ENCODE peak calls at places on chromosomes 4 and X, in four cellular contexts. One of them, this sample, is unnamed. For H3K4me1, the result is how much of the 10 kb centered on the place peaks cover.

GRCh38 chrX:150227873-150228272 is 135.2 kb upstream of the MAMLD1 start:
- DNase-seq in GM23248: no peak
- DNase-seq in keratinocyte: no peak
- DNase-seq in astrocyte: no peak
- DNase-seq in this sample: no peak

GRCh38 chr4:127780598-127780997 is 1.5 kb upstream of the HSPA4L start:
- DNase-seq in GM23248: no peak
- DNase-seq in keratinocyte: no peak
- DNase-seq in astrocyte: no peak
- DNase-seq in this sample: no peak

GRCh38 chr4:74334636-74335035 is 26.4 kb downstream of the EPGN start:
- DNase-seq in GM23248: no peak
- DNase-seq in keratinocyte: no peak
- DNase-seq in astrocyte: no peak
- DNase-seq in this sample: no peak

GRCh38 chr4:7389719-7390118 is 45.0 kb downstream of the PSAPL1 start:
- DNase-seq in GM23248: no peak
- DNase-seq in keratinocyte: no peak
- DNase-seq in astrocyte: no peak
- DNase-seq in this sample: no peak

GRCh38 chrX:133056341-133056740 is 40.6 kb downstream of the USP26 start:
- DNase-seq in GM23248: no peak
- DNase-seq in keratinocyte: peak
- DNase-seq in astrocyte: no peak
- DNase-seq in this sample: no peak

GRCh38 chrX:29952016-29952415 is 263.3 kb upstream of the MAGEB2 start:
- DNase-seq in GM23248: no peak
- DNase-seq in keratinocyte: no peak
- DNase-seq in astrocyte: no peak
- DNase-seq in this sample: peak

GRCh38 chr4:86250616-86251015 is 109.2 kb downstream of the MAPK10 start:
- DNase-seq in GM23248: no peak
- DNase-seq in keratinocyte: no peak
- DNase-seq in astrocyte: peak
- DNase-seq in this sample: no peak

GRCh38 chrX:118208476-118208875 is 91.9 kb upstream of the KLHL13 start:
- DNase-seq in GM23248: no peak
- DNase-seq in keratinocyte: no peak
- DNase-seq in astrocyte: no peak
- DNase-seq in this sample: no peak

GRCh38 chr4:123176605-123177004 is 220.0 kb upstream of the SPRY1 start:
- DNase-seq in GM23248: no peak
- DNase-seq in keratinocyte: no peak
- DNase-seq in astrocyte: no peak
- DNase-seq in this sample: no peak

GRCh38 chrX:20329435-20329834 is 62.7 kb upstream of the RPS6KA3 start:
- DNase-seq in GM23248: no peak
- DNase-seq in keratinocyte: no peak
- DNase-seq in astrocyte: no peak
- DNase-seq in this sample: no peak

GRCh38 chr4:139599594-139600374 is 43.8 kb upstream of the SETD7 start:
- DNase-seq in GM23248: peak
- DNase-seq in keratinocyte: no peak
- DNase-seq in astrocyte: peak
- DNase-seq in this sample: peak

GRCh38 chr4:137370699-137371098 is 161.6 kb downstream of the PCDH18 start:
- DNase-seq in GM23248: no peak
- DNase-seq in keratinocyte: no peak
- DNase-seq in astrocyte: no peak
- DNase-seq in this sample: no peak
- H3K4me1 ChIP-seq in GM23248: half or more
- H3K4me1 ChIP-seq in keratinocyte: under half
- H3K4me1 ChIP-seq in astrocyte: under half
- H3K4me1 ChIP-seq in this sample: under half

GRCh38 chr4:1748465-1748995 is 27.2 kb downstream of the TACC3 start:
- DNase-seq in GM23248: peak
- DNase-seq in keratinocyte: no peak
- DNase-seq in astrocyte: no peak
- DNase-seq in this sample: peak
- H3K9ac ChIP-seq in GM23248: no peak
- H3K9ac ChIP-seq in keratinocyte: no peak
- H3K9ac ChIP-seq in astrocyte: no peak
- H3K9ac ChIP-seq in this sample: no peak

DNA sequence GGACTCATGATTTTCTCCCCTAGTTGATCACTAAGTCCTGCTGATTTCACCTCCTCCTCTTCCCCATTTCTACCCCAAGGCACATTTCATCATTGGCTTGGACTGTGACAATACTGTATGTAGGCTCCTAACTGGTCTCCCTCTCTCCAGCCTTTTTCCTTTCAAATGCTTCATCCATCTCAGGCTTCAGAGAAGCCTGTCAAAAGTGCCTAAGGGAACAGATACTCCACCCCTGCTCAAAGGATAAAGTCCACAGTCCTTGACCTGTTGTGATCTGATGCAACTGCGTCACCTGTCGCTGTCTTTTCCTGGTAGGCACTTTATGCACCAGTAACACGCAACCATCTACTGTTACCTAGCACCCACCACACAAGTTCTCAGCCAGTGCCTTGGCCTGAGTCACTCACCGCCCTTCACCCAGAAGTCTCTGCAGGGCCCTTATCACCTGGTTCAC is 12.8 kb downstream of the SCARB2 start:
- DNase-seq in GM23248: no peak
- DNase-seq in keratinocyte: no peak
- DNase-seq in astrocyte: no peak
- DNase-seq in this sample: no peak
- H3K4me1 ChIP-seq in GM23248: under half
- H3K4me1 ChIP-seq in keratinocyte: under half
- H3K4me1 ChIP-seq in astrocyte: under half
- H3K4me1 ChIP-seq in this sample: half or more

DNA sequence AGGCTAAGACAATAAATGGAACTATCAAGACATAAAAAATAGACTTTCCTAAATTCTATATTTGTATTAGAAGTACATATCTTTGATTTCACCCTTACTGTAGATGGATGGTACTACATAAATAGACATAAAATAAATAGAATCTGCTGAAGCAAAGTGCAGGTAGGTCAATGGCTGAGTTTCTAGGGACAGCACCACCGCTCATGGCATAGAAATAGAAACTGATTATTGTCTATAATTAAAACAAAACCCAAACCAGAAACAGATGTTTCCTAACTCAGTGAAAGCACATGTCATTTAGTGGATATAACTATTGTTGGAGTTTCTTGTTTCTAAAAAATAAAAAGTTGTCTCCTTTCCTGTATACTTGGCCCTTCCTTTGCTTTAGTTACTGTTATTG is 387.3 kb upstream of the ADGRL3 start:
- DNase-seq in GM23248: no peak
- DNase-seq in keratinocyte: no peak
- DNase-seq in astrocyte: no peak
- DNase-seq in this sample: peak
- H3K9ac ChIP-seq in GM23248: no peak
- H3K9ac ChIP-seq in keratinocyte: no peak
- H3K9ac ChIP-seq in astrocyte: no peak
- H3K9ac ChIP-seq in this sample: no peak

GRCh38 chr4:54229631-54230478 is 762 bp downstream of the PDGFRA start:
- DNase-seq in GM23248: peak
- DNase-seq in keratinocyte: no peak
- DNase-seq in astrocyte: peak
- DNase-seq in this sample: peak
- H3K4me1 ChIP-seq in GM23248: under half
- H3K4me1 ChIP-seq in keratinocyte: under half
- H3K4me1 ChIP-seq in astrocyte: half or more
- H3K4me1 ChIP-seq in this sample: under half